ENCODE peak calls at places on chromosomes 12 and 14, in ten cellular contexts. One of them, this sample, is unnamed.

GRCh38 chr14:23512156-23512555 is 39.4 kb downstream of the ZFHX2 start:
- DNase-seq in prostate gland: no peak
- DNase-seq in Panc1: no peak
- DNase-seq in fibroblast of the aortic adventitia: no peak
- DNase-seq in endodermal cell: no peak
- DNase-seq in Peyer's patch: no peak
- DNase-seq in AG04449: no peak
- DNase-seq in GM12865: no peak
- DNase-seq in AG09309: no peak
- DNase-seq in mucosa of descending colon: no peak
- DNase-seq in this sample: no peak

GRCh38 chr12:56931474-56931978 is 2.7 kb downstream of the SDR9C7 start:
- DNase-seq in GM12865: peak
- DNase-seq in endodermal cell: no peak
- DNase-seq in prostate gland: no peak
- DNase-seq in mucosa of descending colon: peak
- DNase-seq in AG04449: peak
- DNase-seq in Panc1: no peak
- DNase-seq in Peyer's patch: no peak
- DNase-seq in fibroblast of the aortic adventitia: peak
- DNase-seq in AG09309: peak
- DNase-seq in this sample: no peak

GRCh38 chr12:68113644-68114043 is 45.9 kb downstream of the IFNG start:
- DNase-seq in endodermal cell: peak
- DNase-seq in mucosa of descending colon: peak
- DNase-seq in AG09309: no peak
- DNase-seq in Peyer's patch: no peak
- DNase-seq in GM12865: peak
- DNase-seq in prostate gland: no peak
- DNase-seq in AG04449: no peak
- DNase-seq in fibroblast of the aortic adventitia: no peak
- DNase-seq in Panc1: no peak
- DNase-seq in this sample: no peak

GRCh38 chr14:102499401-102500189 is 10.0 kb downstream of the ANKRD9 start:
- DNase-seq in AG04449: no peak
- DNase-seq in mucosa of descending colon: no peak
- DNase-seq in AG09309: no peak
- DNase-seq in endodermal cell: peak
- DNase-seq in GM12865: no peak
- DNase-seq in fibroblast of the aortic adventitia: no peak
- DNase-seq in Panc1: no peak
- DNase-seq in Peyer's patch: no peak
- DNase-seq in prostate gland: no peak
- DNase-seq in this sample: no peak

GRCh38 chr14:102525213-102526143 is 15.9 kb upstream of the ANKRD9 start:
- DNase-seq in Panc1: no peak
- DNase-seq in mucosa of descending colon: peak
- DNase-seq in Peyer's patch: peak
- DNase-seq in endodermal cell: no peak
- DNase-seq in prostate gland: no peak
- DNase-seq in GM12865: peak
- DNase-seq in fibroblast of the aortic adventitia: peak
- DNase-seq in AG09309: no peak
- DNase-seq in AG04449: no peak
- DNase-seq in this sample: peak

GRCh38 chr14:99036594-99037293 is 235.3 kb downstream of the BCL11B start:
- DNase-seq in endodermal cell: peak
- DNase-seq in GM12865: no peak
- DNase-seq in AG09309: no peak
- DNase-seq in AG04449: no peak
- DNase-seq in Panc1: no peak
- DNase-seq in fibroblast of the aortic adventitia: no peak
- DNase-seq in Peyer's patch: no peak
- DNase-seq in prostate gland: no peak
- DNase-seq in mucosa of descending colon: no peak
- DNase-seq in this sample: no peak

GRCh38 chr12:46371718-46372130 is 849 bp downstream of the SLC38A2 start:
- DNase-seq in AG09309: no peak
- DNase-seq in Peyer's patch: peak
- DNase-seq in prostate gland: peak
- DNase-seq in mucosa of descending colon: no peak
- DNase-seq in AG04449: no peak
- DNase-seq in GM12865: peak
- DNase-seq in Panc1: no peak
- DNase-seq in fibroblast of the aortic adventitia: peak
- DNase-seq in endodermal cell: no peak
- DNase-seq in this sample: no peak

GRCh38 chr14:36493761-36494160 is 26.3 kb downstream of the NKX2-1 start:
- DNase-seq in Panc1: no peak
- DNase-seq in mucosa of descending colon: no peak
- DNase-seq in AG04449: no peak
- DNase-seq in GM12865: no peak
- DNase-seq in fibroblast of the aortic adventitia: no peak
- DNase-seq in endodermal cell: no peak
- DNase-seq in prostate gland: no peak
- DNase-seq in AG09309: no peak
- DNase-seq in Peyer's patch: no peak
- DNase-seq in this sample: no peak

GRCh38 chr12:26963413-26963812 is 25.1 kb downstream of the FGFR1OP2 start:
- DNase-seq in Peyer's patch: no peak
- DNase-seq in fibroblast of the aortic adventitia: peak
- DNase-seq in prostate gland: no peak
- DNase-seq in GM12865: no peak
- DNase-seq in endodermal cell: no peak
- DNase-seq in mucosa of descending colon: no peak
- DNase-seq in AG04449: no peak
- DNase-seq in Panc1: no peak
- DNase-seq in AG09309: no peak
- DNase-seq in this sample: no peak

GRCh38 chr12:92551853-92552397 is 150.9 kb upstream of the PLEKHG7 start:
- DNase-seq in fibroblast of the aortic adventitia: peak
- DNase-seq in AG09309: no peak
- DNase-seq in Peyer's patch: no peak
- DNase-seq in prostate gland: no peak
- DNase-seq in endodermal cell: no peak
- DNase-seq in AG04449: no peak
- DNase-seq in mucosa of descending colon: no peak
- DNase-seq in Panc1: no peak
- DNase-seq in GM12865: peak
- DNase-seq in this sample: no peak

DNA sequence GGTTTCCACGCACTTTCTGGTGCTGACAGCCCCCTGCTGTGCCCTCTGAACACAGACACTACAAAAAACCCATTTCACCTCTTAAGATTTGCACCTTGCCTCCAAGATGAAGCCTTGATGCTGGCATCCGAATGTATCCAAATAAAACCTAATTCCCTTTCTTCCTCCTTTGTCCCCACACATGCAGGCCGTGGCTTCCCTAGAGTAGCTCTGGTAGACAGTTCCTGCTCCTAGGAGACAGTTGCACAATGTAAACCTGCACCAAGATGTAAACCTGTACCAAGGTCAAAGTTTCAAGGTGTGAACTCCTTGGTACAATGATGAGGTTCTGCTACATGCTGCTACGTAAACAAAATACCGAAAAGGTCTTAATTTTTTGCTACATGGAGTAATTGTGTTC is 630 bp upstream of the ABHD12B start:
- DNase-seq in GM12865: no peak
- DNase-seq in mucosa of descending colon: peak
- DNase-seq in Panc1: no peak
- DNase-seq in AG04449: no peak
- DNase-seq in endodermal cell: no peak
- DNase-seq in prostate gland: no peak
- DNase-seq in fibroblast of the aortic adventitia: no peak
- DNase-seq in Peyer's patch: no peak
- DNase-seq in AG09309: no peak
- DNase-seq in this sample: no peak
- TF ChIP-seq CTCF in GM12865: no peak
- TF ChIP-seq CTCF in mucosa of descending colon: no peak
- TF ChIP-seq CTCF in Panc1: no peak
- TF ChIP-seq CTCF in AG04449: no peak
- TF ChIP-seq CTCF in endodermal cell: no peak
- TF ChIP-seq CTCF in prostate gland: no peak
- TF ChIP-seq CTCF in fibroblast of the aortic adventitia: no peak
- TF ChIP-seq CTCF in Peyer's patch: no peak
- TF ChIP-seq CTCF in AG09309: no peak
- TF ChIP-seq CTCF in this sample: no peak

DNA sequence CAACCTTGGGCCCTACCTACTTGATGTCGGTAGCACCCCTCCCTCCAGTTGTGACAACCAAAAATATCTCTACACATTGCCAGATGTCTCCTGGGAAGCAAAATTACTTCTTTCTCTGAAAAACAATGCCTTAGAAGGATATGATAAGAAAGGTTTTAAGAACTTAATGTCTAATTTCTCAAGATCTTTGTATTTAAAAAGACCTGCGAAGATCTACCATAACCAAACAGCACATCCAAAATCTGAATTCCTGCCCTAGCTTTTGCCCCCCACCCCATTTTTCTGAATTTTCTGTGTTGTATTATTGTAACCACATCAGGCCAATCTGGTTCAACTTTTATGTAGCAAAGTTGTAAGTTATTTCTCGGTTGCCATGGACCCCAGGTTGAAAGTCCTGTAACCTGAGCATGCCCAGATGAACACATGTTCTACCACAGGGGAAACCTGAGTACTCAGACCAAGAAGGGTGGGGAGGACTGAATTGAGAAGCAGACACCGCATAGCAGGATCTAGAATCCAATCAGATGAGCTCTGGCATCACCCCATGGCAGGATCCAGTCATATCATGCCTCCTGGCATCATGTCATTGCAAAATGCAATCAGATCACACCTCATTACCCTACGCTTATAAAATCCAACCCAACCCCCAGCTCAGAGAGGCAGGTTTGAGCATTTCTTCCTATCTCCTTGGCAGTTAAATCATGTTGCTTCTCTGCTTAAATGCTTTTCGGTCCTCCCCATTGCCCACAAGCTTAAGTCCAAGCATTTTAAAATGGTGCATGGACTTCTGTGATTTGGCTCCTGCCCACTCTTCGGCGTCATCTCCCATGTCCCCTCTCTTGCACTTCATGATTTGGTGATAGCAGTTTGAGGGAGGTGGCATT is 8.8 kb downstream of the TMEM253 start:
- DNase-seq in AG09309: no peak
- DNase-seq in GM12865: peak
- DNase-seq in mucosa of descending colon: no peak
- DNase-seq in prostate gland: no peak
- DNase-seq in Peyer's patch: no peak
- DNase-seq in Panc1: no peak
- DNase-seq in endodermal cell: no peak
- DNase-seq in fibroblast of the aortic adventitia: no peak
- DNase-seq in AG04449: no peak
- DNase-seq in this sample: no peak
- H3K4me3 ChIP-seq in AG09309: no peak
- H3K4me3 ChIP-seq in GM12865: no peak
- H3K4me3 ChIP-seq in mucosa of descending colon: no peak
- H3K4me3 ChIP-seq in prostate gland: no peak
- H3K4me3 ChIP-seq in Peyer's patch: no peak
- H3K4me3 ChIP-seq in Panc1: no peak
- H3K4me3 ChIP-seq in endodermal cell: no peak
- H3K4me3 ChIP-seq in fibroblast of the aortic adventitia: no peak
- H3K4me3 ChIP-seq in AG04449: no peak
- H3K4me3 ChIP-seq in this sample: no peak

DNA sequence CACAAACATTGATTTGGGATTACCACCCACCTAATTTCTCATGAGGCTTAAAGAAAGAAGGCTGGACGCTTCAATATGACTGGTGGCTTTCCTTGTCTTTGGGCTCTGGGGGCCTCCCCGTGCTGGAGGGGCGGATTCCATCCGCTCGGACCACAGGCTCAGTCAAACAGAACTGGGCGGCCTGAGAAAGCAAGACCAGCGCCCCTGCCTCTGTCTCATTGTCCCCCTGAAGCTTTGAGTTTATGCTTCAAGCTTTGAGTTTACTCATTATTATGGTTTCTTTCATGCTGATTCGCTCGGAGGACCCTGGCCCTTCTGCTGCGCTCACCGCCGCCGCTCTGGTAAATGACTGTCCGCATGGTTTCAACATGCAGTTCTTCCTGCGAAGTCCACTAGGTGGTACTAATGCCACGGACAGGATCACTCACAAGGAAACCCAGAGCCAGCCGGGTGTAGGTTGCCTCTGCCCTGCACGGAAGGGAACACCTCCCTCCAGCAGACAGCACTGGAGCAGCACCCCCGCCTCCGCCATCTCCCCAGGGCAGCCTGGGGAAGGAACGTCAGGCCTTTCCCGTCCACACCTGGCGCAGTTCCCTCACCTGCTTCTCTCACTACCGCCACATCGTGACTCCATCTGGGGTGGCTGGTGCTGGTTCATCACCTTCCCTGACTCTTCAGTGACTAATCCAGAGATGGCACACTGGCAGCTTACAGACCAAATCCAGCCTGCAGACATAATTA is 13.2 kb upstream of the TIGAR start:
- DNase-seq in AG04449: peak
- DNase-seq in GM12865: peak
- DNase-seq in AG09309: peak
- DNase-seq in mucosa of descending colon: peak
- DNase-seq in endodermal cell: peak
- DNase-seq in Panc1: peak
- DNase-seq in fibroblast of the aortic adventitia: peak
- DNase-seq in Peyer's patch: peak
- DNase-seq in prostate gland: peak
- DNase-seq in this sample: peak
- TF ChIP-seq CTCF in AG04449: peak
- TF ChIP-seq CTCF in GM12865: peak
- TF ChIP-seq CTCF in AG09309: peak
- TF ChIP-seq CTCF in mucosa of descending colon: peak
- TF ChIP-seq CTCF in endodermal cell: peak
- TF ChIP-seq CTCF in Panc1: peak
- TF ChIP-seq CTCF in fibroblast of the aortic adventitia: peak
- TF ChIP-seq CTCF in Peyer's patch: peak
- TF ChIP-seq CTCF in prostate gland: no peak
- TF ChIP-seq CTCF in this sample: peak

DNA sequence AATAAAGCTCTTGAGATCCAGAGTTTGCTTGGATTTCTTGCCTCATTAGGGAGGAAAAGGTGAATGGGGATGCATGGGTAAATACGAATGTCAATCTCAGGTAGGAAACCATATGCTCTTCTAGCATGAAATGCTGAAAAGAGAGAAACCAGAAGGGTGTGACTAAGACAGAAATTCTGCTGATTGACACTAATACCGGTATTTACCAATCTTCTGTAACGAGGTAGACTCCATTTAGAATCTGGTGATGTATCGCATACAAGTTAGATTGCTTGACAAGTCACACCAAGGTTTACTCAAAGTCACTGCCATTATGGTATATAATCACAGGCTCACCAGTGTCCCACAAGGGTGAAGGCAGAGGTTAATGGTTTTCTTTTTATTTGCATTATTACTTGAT is 337.9 kb downstream of the NRXN3 start:
- DNase-seq in endodermal cell: no peak
- DNase-seq in Peyer's patch: no peak
- DNase-seq in AG04449: no peak
- DNase-seq in Panc1: no peak
- DNase-seq in GM12865: no peak
- DNase-seq in fibroblast of the aortic adventitia: no peak
- DNase-seq in prostate gland: no peak
- DNase-seq in AG09309: no peak
- DNase-seq in mucosa of descending colon: no peak
- DNase-seq in this sample: no peak
- H3K4me3 ChIP-seq in endodermal cell: no peak
- H3K4me3 ChIP-seq in Peyer's patch: no peak
- H3K4me3 ChIP-seq in AG04449: no peak
- H3K4me3 ChIP-seq in Panc1: no peak
- H3K4me3 ChIP-seq in GM12865: no peak
- H3K4me3 ChIP-seq in fibroblast of the aortic adventitia: no peak
- H3K4me3 ChIP-seq in prostate gland: no peak
- H3K4me3 ChIP-seq in AG09309: no peak
- H3K4me3 ChIP-seq in mucosa of descending colon: no peak
- H3K4me3 ChIP-seq in this sample: no peak